ENCODE peak calls at places on chromosomes 1 and 21, in four cellular contexts. M is left colon, E is occipital lobe, Z is iris pigment epithelial cell. L is an unnamed sample.
A peak's percentile ranks its signal among the peaks of the same experiment; 100 is the strongest.

GRCh38 chr1:8424539-8425116 is 106.7 kb downstream of the SLC45A1 start:
- DNase-seq in M (peak; percentile 71), E (no peak), Z (no peak), L (no peak)

GRCh38 chr1:115474166-115474565 is 136.1 kb upstream of the NGF start:
- DNase-seq in M (no peak), E (no peak), Z (no peak), L (no peak)

GRCh38 chr1:240234477-240235225 is 143.0 kb downstream of the FMN2 start:
- DNase-seq in M (no peak), E (no peak), Z (peak; percentile 31), L (no peak)

GRCh38 chr1:82091274-82091673 is 290.5 kb downstream of the ADGRL2 start:
- DNase-seq in M (no peak), E (no peak), Z (no peak), L (no peak)

GRCh38 chr1:221766210-221766609 is 24.3 kb upstream of the DUSP10 start:
- DNase-seq in M (no peak), E (no peak), Z (peak; percentile 63), L (no peak)

GRCh38 chr1:22126531-22126930 is 16.4 kb downstream of the WNT4 start:
- DNase-seq in M (no peak), E (no peak), Z (no peak), L (no peak)

GRCh38 chr1:53449026-53449425 is 10.2 kb upstream of the DMRTB1 start:
- DNase-seq in M (no peak), E (no peak), Z (peak; percentile 91), L (no peak)

GRCh38 chr1:194535369-194535768 is 1349.0 kb upstream of the B3GALT2 start:
- DNase-seq in M (no peak), E (no peak), Z (no peak), L (no peak)

GRCh38 chr1:204924013-204924759 is 53.5 kb downstream of the NFASC start:
- DNase-seq in M (no peak), E (no peak), Z (peak; percentile 6), L (no peak)

GRCh38 chr1:161073474-161074121 is 3.9 kb upstream of the ARHGAP30 start:
- DNase-seq in M (peak; percentile 70), E (no peak), Z (no peak), L (no peak)

GRCh38 chr1:55445416-55445815 is 230.3 kb upstream of the USP24 start:
- DNase-seq in M (no peak), E (no peak), Z (no peak), L (no peak)

GRCh38 chr1:209585672-209586071 is 2.2 kb downstream of the CAMK1G start:
- DNase-seq in M (peak; percentile 44), E (peak; percentile 76), Z (peak; percentile 32), L (no peak)

GRCh38 chr1:226186124-226187018 is at the start of gene ACBD3:
- DNase-seq in M (peak; percentile 90), E (peak; percentile 84), Z (peak; percentile 83), L (peak; percentile 73)

GRCh38 chr1:206117151-206117948 is at the start of gene AVPR1B:
- DNase-seq in M (peak; percentile 48), E (peak; percentile 6), Z (peak; percentile 40), L (no peak)

GRCh38 chr1:47569681-47570470 is 132.0 kb downstream of the FOXD2 start:
- DNase-seq in M (peak; percentile 35), E (no peak), Z (peak; percentile 99), L (no peak)

GRCh38 chr1:227944931-227945890 is 2.5 kb downstream of the WNT9A start:
- DNase-seq in M (no peak), E (no peak), Z (peak; percentile 16), L (peak; percentile 43)

GRCh38 chr1:229557913-229558414 is 543 bp downstream of the ABCB10 start:
- DNase-seq in M (peak; percentile 61), E (peak; percentile 35), Z (peak; percentile 14), L (peak; percentile 60)

GRCh38 chr1:153397924-153398651 is 7.2 kb upstream of the S100A8 start:
- DNase-seq in M (no peak), E (no peak), Z (no peak), L (no peak)

GRCh38 chr21:37319551-37319950 is 47.0 kb upstream of the DYRK1A start:
- DNase-seq in M (no peak), E (no peak), Z (no peak), L (no peak)

GRCh38 chr1:184283999-184284398 is 102.8 kb upstream of the C1orf21 start:
- DNase-seq in M (peak; percentile 22), E (peak; percentile 6), Z (peak; percentile 89), L (no peak)

GRCh38 chr1:2212542-2213491 is 15.3 kb upstream of the SKI start:
- DNase-seq in M (peak; percentile 87), E (peak; percentile 88), Z (peak; percentile 95), L (peak; percentile 70)

GRCh38 chr1:17434591-17434990 is 4.9 kb downstream of the RCC2 start:
- DNase-seq in M (no peak), E (no peak), Z (no peak), L (no peak)

GRCh38 chr1:37238376-37239224 is 204.3 kb upstream of the GRIK3 start:
- DNase-seq in M (no peak), E (no peak), Z (no peak), L (no peak)

GRCh38 chr1:172566196-172566997 is 33.4 kb downstream of the SUCO start:
- DNase-seq in M (no peak), E (no peak), Z (peak; percentile 18), L (no peak)

GRCh38 chr21:45974073-45975016 is 7.2 kb upstream of the COL6A1 start:
- DNase-seq in M (peak; percentile 34), E (no peak), Z (peak; percentile 60), L (no peak)

GRCh38 chr1:230855886-230856285 is 12.4 kb downstream of the C1orf198 start:
- DNase-seq in M (no peak), E (peak; percentile 19), Z (peak; percentile 66), L (no peak)

GRCh38 chr21:45873418-45873817 is 108.2 kb upstream of the COL6A1 start:
- DNase-seq in M (no peak), E (no peak), Z (no peak), L (no peak)

GRCh38 chr1:59357645-59358044 is 60.8 kb downstream of the FGGY start:
- DNase-seq in M (no peak), E (no peak), Z (no peak), L (no peak)

GRCh38 chr1:48725331-48725730 is 51.4 kb downstream of the BEND5 start:
- DNase-seq in M (no peak), E (no peak), Z (no peak), L (no peak)

GRCh38 chr1:1402081-1402900 is 3.2 kb upstream of the CCNL2 start:
- DNase-seq in M (peak; percentile 37), E (no peak), Z (peak; percentile 78), L (peak; percentile 38)

GRCh38 chr1:202968895-202969295 is 1.8 kb upstream of the CYB5R1 start:
- DNase-seq in M (peak; percentile 29), E (no peak), Z (peak; percentile 67), L (peak; percentile 14)

GRCh38 chr21:32470206-32470605 is 57.7 kb downstream of the EVA1C start:
- DNase-seq in M (no peak), E (no peak), Z (no peak), L (no peak)

GRCh38 chr1:235014756-235015155 is 113.9 kb downstream of the TOMM20 start:
- DNase-seq in M (no peak), E (no peak), Z (no peak), L (no peak)

GRCh38 chr21:44985441-44986401 is 45.9 kb downstream of the SLX9 start:
- DNase-seq in M (no peak), E (no peak), Z (no peak), L (no peak)

GRCh38 chr1:42201986-42202385 is 37.4 kb upstream of the GUCA2A start:
- DNase-seq in M (no peak), E (no peak), Z (no peak), L (no peak)

GRCh38 chr1:23902611-23903278 is 10.4 kb downstream of the CNR2 start:
- DNase-seq in M (no peak), E (no peak), Z (no peak), L (no peak)

GRCh38 chr1:119814288-119814687 is 3.0 kb upstream of the REG4 start:
- DNase-seq in M (no peak), E (no peak), Z (no peak), L (no peak)

GRCh38 chr1:201214461-201214860 is 23.8 kb downstream of the IGFN1 start:
- DNase-seq in M (no peak), E (no peak), Z (no peak), L (no peak)

GRCh38 chr1:61082336-61083013 is at the start of gene NFIA:
- DNase-seq in M (peak; percentile 73), E (no peak), Z (peak; percentile 84), L (peak; percentile 33)

GRCh38 chr1:231935856-231936255 is 309.3 kb downstream of the DISC1 start:
- DNase-seq in M (no peak), E (no peak), Z (no peak), L (no peak)

L was measured in CD8-positive, alpha-beta T cell.